ENCODE peak calls at places on chromosomes 3 and 15, in five cellular contexts. W is small intestine, V is BE2C, P is SK-N-SH, T is MG63. N is an unnamed sample.
A peak's percentile ranks its signal among the peaks of the same experiment; 100 is the strongest.

GRCh38 chr3:187484547-187485325 is 116.6 kb downstream of the RTP4 start:
- DNase-seq in P (no peak), W (no peak), T (no peak), V (no peak), N (no peak)

GRCh38 chr15:66072616-66073361 is 180.8 kb downstream of the MEGF11 start:
- DNase-seq in P (no peak), V (no peak), T (peak; percentile 49), W (no peak), N (no peak)

GRCh38 chr3:129530331-129530761 is 1.9 kb downstream of the RHO start:
- DNase-seq in T (no peak), W (no peak), V (no peak), P (no peak), N (no peak)

GRCh38 chr3:10977864-10978510 is 14.6 kb upstream of the SLC6A1 start:
- DNase-seq in V (no peak), W (no peak), T (no peak), P (no peak), N (peak; percentile 4)

GRCh38 chr3:141246958-141247301 is 15.3 kb downstream of the PXYLP1 start:
- DNase-seq in W (no peak), P (no peak), V (no peak), T (no peak), N (no peak)

GRCh38 chr15:26628879-26629529 is 143.9 kb downstream of the GABRB3 start:
- DNase-seq in V (peak; percentile 13), P (no peak), W (peak; percentile 8), T (peak; percentile 96), N (no peak)

GRCh38 chr3:149388001-149388435 is 10.6 kb upstream of the TM4SF1 start:
- DNase-seq in T (no peak), W (peak; percentile 70), P (no peak), V (no peak), N (no peak)

GRCh38 chr3:65107174-65107573 is 419.4 kb upstream of the ADAMTS9 start:
- DNase-seq in V (no peak), T (no peak), W (no peak), P (no peak), N (no peak)

GRCh38 chr15:73866881-73867410 is 6.4 kb upstream of the TBC1D21 start:
- DNase-seq in W (peak; percentile 37), T (no peak), V (no peak), P (no peak), N (no peak)

GRCh38 chr15:100919481-100920405 is 586 bp downstream of the LRRK1 start:
- DNase-seq in W (peak; percentile 42), T (peak; percentile 57), P (peak; percentile 75), V (no peak), N (no peak)

GRCh38 chr15:100918034-100918689 is 995 bp upstream of the LRRK1 start:
- DNase-seq in T (peak; percentile 90), W (peak; percentile 88), V (peak; percentile 79), P (peak; percentile 93), N (peak; percentile 83)

GRCh38 chr15:100922192-100923040 is 3.3 kb downstream of the LRRK1 start:
- DNase-seq in W (no peak), P (no peak), T (no peak), V (no peak), N (no peak)

GRCh38 chr15:100920516-100921135 is 1.5 kb downstream of the LRRK1 start:
- DNase-seq in P (no peak), T (no peak), W (no peak), V (no peak), N (no peak)

GRCh38 chr15:100918690-100919480 is at the start of gene LRRK1:
- DNase-seq in W (peak; percentile 45), V (peak; percentile 28), T (peak; percentile 74), P (peak; percentile 83), N (peak; percentile 61)
- H3K36me3 ChIP-seq in W (no peaks in the 10 kb centered on the region), V (no peaks in the 10 kb centered on the region), T (peaks cover 82% of the 10 kb centered on the region), P (no peaks in the 10 kb centered on the region), N (peaks cover 12% of the 10 kb centered on the region)

DNA sequence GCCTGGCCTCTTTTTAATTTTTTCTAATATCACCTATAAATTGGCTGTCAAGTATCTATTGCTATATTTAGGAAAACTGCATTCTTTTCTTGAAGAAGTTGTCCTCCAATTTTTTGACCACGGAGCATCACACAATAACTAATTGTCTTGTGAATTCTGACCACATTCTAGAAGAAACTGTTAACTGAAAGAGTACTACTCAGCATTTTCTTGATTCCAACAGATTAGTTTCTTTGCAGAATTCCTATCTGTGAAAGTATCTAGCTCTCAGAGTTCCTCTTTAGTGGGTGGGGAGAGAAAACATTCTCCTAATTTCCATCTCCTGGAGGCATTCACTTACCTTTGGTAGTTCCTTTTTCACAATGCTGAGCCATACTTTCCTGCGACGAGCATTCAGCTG is 31.1 kb downstream of the INO80 start:
- DNase-seq in P (no peak), W (no peak), V (no peak), T (no peak), N (no peak)
- H3K36me3 ChIP-seq in P (peaks cover 91% of the 10 kb centered on the region), W (peaks cover 17% of the 10 kb centered on the region), V (peaks cover 95% of the 10 kb centered on the region), T (peaks cover 86% of the 10 kb centered on the region), N (peaks cover 96% of the 10 kb centered on the region)

DNA sequence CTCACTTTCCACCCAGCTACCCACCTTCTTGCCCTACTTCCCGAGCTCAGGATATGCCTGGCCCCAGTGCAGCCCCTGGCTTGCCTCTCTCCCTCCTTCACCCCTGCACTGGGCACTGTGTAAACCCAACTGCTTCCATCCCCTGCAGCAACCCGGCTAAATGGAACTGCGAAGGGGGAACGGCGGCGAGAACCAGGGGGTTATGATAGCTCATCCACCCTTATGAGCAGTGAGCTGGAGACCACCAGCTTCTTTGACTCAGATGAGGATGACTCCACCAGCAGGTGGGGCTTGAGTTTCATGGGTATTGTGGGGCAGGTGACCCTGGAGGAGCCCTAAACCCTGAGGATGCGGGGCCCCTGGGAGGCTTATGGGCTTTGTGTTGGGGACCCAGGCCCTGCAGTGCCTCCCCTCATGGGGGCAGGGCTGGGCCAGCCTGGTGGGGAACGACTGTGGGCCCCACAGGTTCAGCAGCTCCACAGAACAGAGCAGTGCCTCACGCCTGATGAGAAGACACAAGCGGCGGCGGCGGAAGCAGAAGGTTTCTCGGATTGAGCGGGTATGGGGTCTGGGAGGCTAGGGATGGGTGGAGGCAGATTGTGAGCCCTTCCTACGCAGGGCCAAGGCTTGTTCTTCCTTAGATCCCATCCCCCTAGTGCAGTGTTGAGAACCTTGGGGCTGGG is 9.6 kb downstream of the DVL3 start:
- DNase-seq in V (no peak), W (no peak), T (no peak), P (no peak), N (no peak)
- H3K36me3 ChIP-seq in V (peaks cover 58% of the 10 kb centered on the region), W (peaks cover 9% of the 10 kb centered on the region), T (peaks cover 85% of the 10 kb centered on the region), P (peaks cover 42% of the 10 kb centered on the region), N (peaks cover 80% of the 10 kb centered on the region)

DNA sequence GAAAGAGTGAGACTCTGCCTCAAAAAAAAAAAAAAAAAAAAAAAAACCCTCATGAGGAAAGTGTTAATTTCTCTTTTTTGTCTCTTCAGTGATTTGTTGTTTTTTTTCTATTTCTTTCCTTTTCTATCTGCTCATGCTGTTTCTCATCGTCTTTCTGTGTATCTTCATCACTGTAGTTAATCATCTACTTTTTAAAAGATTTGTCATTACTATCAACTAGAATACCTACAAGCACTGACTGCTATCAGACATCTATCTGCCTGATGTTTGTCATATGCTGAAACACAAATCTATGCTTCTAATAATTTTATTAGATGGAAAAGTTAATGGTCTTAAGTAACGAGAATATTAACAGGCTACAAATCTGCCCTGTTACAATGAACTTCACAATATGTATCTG is 26.8 kb downstream of the CCDC14 start:
- DNase-seq in V (no peak), W (no peak), P (no peak), T (no peak), N (no peak)
- H3K36me3 ChIP-seq in V (peaks cover 41% of the 10 kb centered on the region), W (no peaks in the 10 kb centered on the region), P (peaks cover 72% of the 10 kb centered on the region), T (peaks cover 47% of the 10 kb centered on the region), N (peaks cover 77% of the 10 kb centered on the region)

GRCh38 chr15:92906563-92907081 is 6.5 kb downstream of the CHD2 start:
- DNase-seq in P (no peak), V (no peak), W (peak; percentile 81), T (peak; percentile 22), N (peak; percentile 62)
- H3K36me3 ChIP-seq in P (peaks cover 42% of the 10 kb centered on the region), V (peaks cover 31% of the 10 kb centered on the region), W (no peaks in the 10 kb centered on the region), T (peaks cover 65% of the 10 kb centered on the region), N (peaks cover 65% of the 10 kb centered on the region)

GRCh38 chr3:52350436-52350835 is 34.3 kb downstream of the DNAH1 start:
- DNase-seq in P (no peak), V (no peak), W (no peak), T (no peak), N (no peak)

GRCh38 chr3:52347716-52348635 is 31.9 kb downstream of the DNAH1 start:
- DNase-seq in P (no peak), W (no peak), T (no peak), V (no peak), N (no peak)

GRCh38 chr3:52350981-52351761 is 35.1 kb downstream of the DNAH1 start:
- DNase-seq in W (no peak), P (no peak), T (no peak), V (no peak), N (no peak)

GRCh38 chr3:52349611-52350395 is 33.7 kb downstream of the DNAH1 start:
- DNase-seq in T (no peak), V (no peak), W (no peak), P (no peak), N (no peak)

GRCh38 chr3:52349131-52349530 is 33.0 kb downstream of the DNAH1 start:
- DNase-seq in P (no peak), W (no peak), T (no peak), V (no peak), N (no peak)
- H3K36me3 ChIP-seq in P (no peaks in the 10 kb centered on the region), W (no peaks in the 10 kb centered on the region), T (no peaks in the 10 kb centered on the region), V (no peaks in the 10 kb centered on the region), N (no peaks in the 10 kb centered on the region)

GRCh38 chr3:123111640-123112039 is 44.8 kb downstream of the PDIA5 start:
- DNase-seq in W (no peak), P (no peak), T (no peak), V (no peak), N (no peak)

GRCh38 chr3:123113889-123114450 is 47.1 kb downstream of the PDIA5 start:
- DNase-seq in V (no peak), P (no peak), W (no peak), T (no peak), N (no peak)

GRCh38 chr3:123110238-123110952 is 43.6 kb downstream of the PDIA5 start:
- DNase-seq in W (no peak), T (no peak), P (no peak), V (no peak), N (no peak)

GRCh38 chr3:123110953-123111615 is 44.3 kb downstream of the PDIA5 start:
- DNase-seq in V (no peak), W (no peak), T (no peak), P (no peak), N (no peak)

GRCh38 chr3:123112232-123112631 is 45.4 kb downstream of the PDIA5 start:
- DNase-seq in T (no peak), P (no peak), V (no peak), W (no peak), N (no peak)
- H3K36me3 ChIP-seq in T (peaks cover 61% of the 10 kb centered on the region), P (peaks cover 23% of the 10 kb centered on the region), V (peaks cover 58% of the 10 kb centered on the region), W (peaks cover 12% of the 10 kb centered on the region), N (no peaks in the 10 kb centered on the region)

DNA sequence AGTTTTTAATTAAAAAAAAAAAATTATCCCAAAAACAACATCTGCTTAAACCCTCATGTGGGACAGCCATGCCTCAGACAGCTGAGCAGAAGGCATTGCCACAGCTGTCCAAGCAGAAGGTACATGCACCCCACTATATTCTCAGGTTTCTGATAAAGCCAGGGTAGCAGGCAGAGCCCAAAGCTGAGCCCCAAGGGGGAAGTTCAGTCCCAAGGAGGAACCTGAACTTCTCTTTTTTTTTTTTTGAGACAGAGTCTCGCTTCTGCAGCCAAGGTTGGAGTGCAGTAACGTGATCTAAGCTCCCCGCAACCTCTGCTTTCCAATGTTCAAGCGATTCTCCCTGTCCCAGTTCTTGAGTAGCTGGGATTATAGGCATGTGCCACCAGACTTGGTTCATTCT is 33.2 kb downstream of the MKRN2 start:
- DNase-seq in W (no peak), T (no peak), V (no peak), P (no peak), N (no peak)
- H3K36me3 ChIP-seq in W (peaks cover 7% of the 10 kb centered on the region), T (peaks cover 12% of the 10 kb centered on the region), V (peaks cover 13% of the 10 kb centered on the region), P (peaks cover 54% of the 10 kb centered on the region), N (peaks cover 76% of the 10 kb centered on the region)